ENCODE peak calls at places on chromosomes 6 and 20, in six cellular contexts. One of them, this sample, is unnamed.

GRCh38 chr6:41914869-41915268 is 6.1 kb downstream of the MED20 start:
- DNase-seq in stimulated activated naive CD8-positive, alpha-beta T cell treated with anti-CD3 and anti-CD28 coated beads, Interleukin-15, Interleukin-2, amounts not matched to agents 100 U/mL and 50 U/mL, for 24 hours: no peak
- DNase-seq in mucosa of descending colon: no peak
- DNase-seq in SK-N-SH: no peak
- DNase-seq in activated naive CD4-positive, alpha-beta T cell treated with anti-CD3 and anti-CD28 coated beads, Interleukin-2, amount 10 ng/mL, durations not matched to agents 7 days and 5 days: no peak
- DNase-seq in CMK: no peak
- DNase-seq in this sample: no peak

GRCh38 chr20:20014659-20015058 is 2.5 kb upstream of the NAA20 start:
- DNase-seq in stimulated activated naive CD8-positive, alpha-beta T cell treated with anti-CD3 and anti-CD28 coated beads, Interleukin-15, Interleukin-2, amounts not matched to agents 100 U/mL and 50 U/mL, for 24 hours: peak
- DNase-seq in mucosa of descending colon: no peak
- DNase-seq in SK-N-SH: no peak
- DNase-seq in activated naive CD4-positive, alpha-beta T cell treated with anti-CD3 and anti-CD28 coated beads, Interleukin-2, amount 10 ng/mL, durations not matched to agents 7 days and 5 days: no peak
- DNase-seq in CMK: no peak
- DNase-seq in this sample: no peak

GRCh38 chr6:2630891-2631458 is 119.7 kb downstream of the MYLK4 start:
- DNase-seq in stimulated activated naive CD8-positive, alpha-beta T cell treated with anti-CD3 and anti-CD28 coated beads, Interleukin-15, Interleukin-2, amounts not matched to agents 100 U/mL and 50 U/mL, for 24 hours: no peak
- DNase-seq in mucosa of descending colon: no peak
- DNase-seq in SK-N-SH: no peak
- DNase-seq in activated naive CD4-positive, alpha-beta T cell treated with anti-CD3 and anti-CD28 coated beads, Interleukin-2, amount 10 ng/mL, durations not matched to agents 7 days and 5 days: no peak
- DNase-seq in CMK: no peak
- DNase-seq in this sample: no peak

GRCh38 chr6:88872962-88873361 is 90.5 kb downstream of the RNGTT start:
- DNase-seq in stimulated activated naive CD8-positive, alpha-beta T cell treated with anti-CD3 and anti-CD28 coated beads, Interleukin-15, Interleukin-2, amounts not matched to agents 100 U/mL and 50 U/mL, for 24 hours: no peak
- DNase-seq in mucosa of descending colon: no peak
- DNase-seq in SK-N-SH: no peak
- DNase-seq in activated naive CD4-positive, alpha-beta T cell treated with anti-CD3 and anti-CD28 coated beads, Interleukin-2, amount 10 ng/mL, durations not matched to agents 7 days and 5 days: no peak
- DNase-seq in CMK: no peak
- DNase-seq in this sample: no peak

GRCh38 chr6:75205776-75206334 is at the start of gene COL12A1:
- DNase-seq in stimulated activated naive CD8-positive, alpha-beta T cell treated with anti-CD3 and anti-CD28 coated beads, Interleukin-15, Interleukin-2, amounts not matched to agents 100 U/mL and 50 U/mL, for 24 hours: peak
- DNase-seq in mucosa of descending colon: peak
- DNase-seq in SK-N-SH: peak
- DNase-seq in activated naive CD4-positive, alpha-beta T cell treated with anti-CD3 and anti-CD28 coated beads, Interleukin-2, amount 10 ng/mL, durations not matched to agents 7 days and 5 days: peak
- DNase-seq in CMK: no peak
- DNase-seq in this sample: peak

GRCh38 chr20:63254237-63254535 is at the start of gene NKAIN4:
- DNase-seq in stimulated activated naive CD8-positive, alpha-beta T cell treated with anti-CD3 and anti-CD28 coated beads, Interleukin-15, Interleukin-2, amounts not matched to agents 100 U/mL and 50 U/mL, for 24 hours: no peak
- DNase-seq in mucosa of descending colon: no peak
- DNase-seq in SK-N-SH: peak
- DNase-seq in activated naive CD4-positive, alpha-beta T cell treated with anti-CD3 and anti-CD28 coated beads, Interleukin-2, amount 10 ng/mL, durations not matched to agents 7 days and 5 days: no peak
- DNase-seq in CMK: no peak
- DNase-seq in this sample: no peak

GRCh38 chr20:21396921-21397340 is 395 bp downstream of the NKX2-4 start:
- DNase-seq in stimulated activated naive CD8-positive, alpha-beta T cell treated with anti-CD3 and anti-CD28 coated beads, Interleukin-15, Interleukin-2, amounts not matched to agents 100 U/mL and 50 U/mL, for 24 hours: peak
- DNase-seq in mucosa of descending colon: peak
- DNase-seq in SK-N-SH: peak
- DNase-seq in activated naive CD4-positive, alpha-beta T cell treated with anti-CD3 and anti-CD28 coated beads, Interleukin-2, amount 10 ng/mL, durations not matched to agents 7 days and 5 days: peak
- DNase-seq in CMK: no peak
- DNase-seq in this sample: peak

GRCh38 chr6:169725270-169726048 is 1.2 kb upstream of the PHF10 start:
- DNase-seq in stimulated activated naive CD8-positive, alpha-beta T cell treated with anti-CD3 and anti-CD28 coated beads, Interleukin-15, Interleukin-2, amounts not matched to agents 100 U/mL and 50 U/mL, for 24 hours: peak
- DNase-seq in mucosa of descending colon: peak
- DNase-seq in SK-N-SH: peak
- DNase-seq in activated naive CD4-positive, alpha-beta T cell treated with anti-CD3 and anti-CD28 coated beads, Interleukin-2, amount 10 ng/mL, durations not matched to agents 7 days and 5 days: no peak
- DNase-seq in CMK: no peak
- DNase-seq in this sample: peak